ENCODE peak calls at places on chromosome 18, in eight cellular contexts. B is WTC11; A is cerebellum; S is activated CD4-positive, alpha-beta T cell treated with anti-CD3 and anti-CD28 coated beads, Interleukin-2, amount 10 ng/mL, durations not matched to agents 24 days and 14 days; V is retinal pigment epithelial cell; T is stimulated activated CD4-positive, alpha-beta T cell treated with anti-CD3 and anti-CD28 coated beads, Interleukin-2, amount 100 ng/mL, for 48 hours; Q is posterior cingulate gyrus; U is NCI-H2029. H is an unnamed sample.

GRCh38 chr18:47500930-47501329 is 249.5 kb upstream of the SKOR2 start:
- DNase-seq in B (no peak), A (no peak), S (no peak), V (no peak), T (no peak), Q (no peak), U (no peak), H (no peak)

GRCh38 chr18:52992041-52992440 is 652.0 kb downstream of the DCC start:
- DNase-seq in B (peak; percentile 18), A (no peak), S (no peak), V (no peak), T (no peak), Q (no peak), U (no peak), H (no peak)

GRCh38 chr18:40413160-40413559 is 1541.9 kb upstream of the PIK3C3 start:
- DNase-seq in B (peak; percentile 59), A (peak; percentile 13), S (no peak), V (no peak), T (no peak), Q (peak; percentile 28), U (peak; percentile 37), H (no peak)

GRCh38 chr18:3447895-3448844 is 1.8 kb upstream of the TGIF1 start:
- DNase-seq in B (peak; percentile 97), A (peak; percentile 66), S (peak; percentile 96), V (peak; percentile 96), T (peak; percentile 75), Q (peak; percentile 77), U (peak; percentile 91), H (peak; percentile 91)

GRCh38 chr18:21454725-21455124 is 145.8 kb downstream of the ESCO1 start:
- DNase-seq in B (peak; percentile 16), A (no peak), S (no peak), V (no peak), T (no peak), Q (no peak), U (no peak), H (no peak)

GRCh38 chr18:79819064-79819725 is 21.5 kb downstream of the KCNG2 start:
- DNase-seq in B (no peak), A (no peak), S (no peak), V (no peak), T (no peak), Q (no peak), U (no peak), H (no peak)

GRCh38 chr18:56727399-56727798 is 76.2 kb downstream of the WDR7 start:
- DNase-seq in B (no peak), A (no peak), S (no peak), V (no peak), T (no peak), Q (no peak), U (no peak), H (no peak)

GRCh38 chr18:58955738-58956137 is 91.1 kb downstream of the ZNF532 start:
- DNase-seq in B (no peak), A (no peak), S (no peak), V (no peak), T (no peak), Q (no peak), U (no peak), H (no peak)

GRCh38 chr18:48859311-48860275 is 91.2 kb downstream of the SMAD7 start:
- DNase-seq in B (peak; percentile 49), A (peak; percentile 85), S (no peak), V (no peak), T (no peak), Q (peak; percentile 84), U (no peak), H (no peak)

GRCh38 chr18:5059540-5060032 is 137.5 kb downstream of the AKAIN1 start:
- DNase-seq in B (no peak), A (peak; percentile 69), S (no peak), V (no peak), T (no peak), Q (no peak), U (no peak), H (no peak)

GRCh38 chr18:58004317-58004716 is 39.7 kb upstream of the NEDD4L start:
- DNase-seq in B (no peak), A (no peak), S (no peak), V (peak; percentile 70), T (no peak), Q (no peak), U (no peak), H (no peak)

GRCh38 chr18:52278191-52278590 is 61.8 kb upstream of the DCC start:
- DNase-seq in B (no peak), A (no peak), S (no peak), V (no peak), T (no peak), Q (no peak), U (no peak), H (no peak)

GRCh38 chr18:59265246-59266018 is 7.8 kb downstream of the RAX start:
- DNase-seq in B (peak; percentile 93), A (no peak), S (peak; percentile 79), V (no peak), T (peak; percentile 40), Q (no peak), U (peak; percentile 22), H (no peak)

GRCh38 chr18:48000701-48001100 is 70.2 kb upstream of the SMAD2 start:
- DNase-seq in B (no peak), A (no peak), S (no peak), V (no peak), T (no peak), Q (no peak), U (no peak), H (no peak)

GRCh38 chr18:8982416-8983183 is 119.9 kb upstream of the NDUFV2 start:
- DNase-seq in B (peak; percentile 39), A (no peak), S (no peak), V (peak; percentile 43), T (no peak), Q (no peak), U (no peak), H (no peak)

GRCh38 chr18:48695671-48696070 is 156.8 kb downstream of the CTIF start:
- DNase-seq in B (no peak), A (no peak), S (no peak), V (no peak), T (no peak), Q (no peak), U (no peak), H (no peak)

GRCh38 chr18:67001052-67001451 is 397.2 kb upstream of the CDH19 start:
- DNase-seq in B (no peak), A (no peak), S (no peak), V (peak; percentile 44), T (no peak), Q (no peak), U (no peak), H (no peak)

GRCh38 chr18:59079264-59079972 is 60.3 kb upstream of the SEC11C start:
- DNase-seq in B (no peak), A (no peak), S (no peak), V (no peak), T (no peak), Q (no peak), U (peak; percentile 92), H (no peak)

H was measured in stimulated activated effector memory CD8-positive, alpha-beta T cell treated with anti-CD3 and anti-CD28 coated beads, Interleukin-12 subunit alpha, Interleukin-12 subunit beta, amount 100 ng/mL, for 72 hours.